ENCODE peak calls at places on chromosome 12, in nine cellular contexts. I is AG04450, H is cardiac fibroblast, R is adrenal gland, C is OCI-LY7, A is ovary, W is fibroblast of the aortic adventitia, P is HFF-Myc, D is upper lobe of right lung. U is an unnamed sample.

GRCh38 chr12:48110691-48111315 is 4.9 kb upstream of the SENP1 start:
- DNase-seq in I (no peak), H (no peak), R (no peak), C (no peak), A (no peak), W (no peak), P (no peak), D (no peak), U (no peak)

GRCh38 chr12:104462931-104463339 is 6.2 kb downstream of the CHST11 start:
- DNase-seq in I (no peak), H (peak), R (no peak), C (peak), A (no peak), W (peak), P (no peak), D (no peak), U (no peak)

GRCh38 chr12:51726931-51727330 is 121.6 kb downstream of the FIGNL2 start:
- DNase-seq in I (no peak), H (no peak), R (no peak), C (no peak), A (no peak), W (peak), P (no peak), D (no peak), U (no peak)

GRCh38 chr12:106724934-106725333 is 49.5 kb upstream of the RIC8B start:
- DNase-seq in I (no peak), H (no peak), R (no peak), C (no peak), A (no peak), W (no peak), P (no peak), D (no peak), U (no peak)

GRCh38 chr12:50174971-50175715 is 8.0 kb upstream of the CERS5 start:
- DNase-seq in I (peak), H (peak), R (peak), C (peak), A (no peak), W (peak), P (peak), D (no peak), U (peak)

GRCh38 chr12:89893972-89894706 is 185.5 kb upstream of the ATP2B1 start:
- DNase-seq in I (no peak), H (peak), R (no peak), C (no peak), A (no peak), W (peak), P (no peak), D (no peak), U (peak)

GRCh38 chr12:21545557-21545956 is 19.5 kb downstream of the SPX start:
- DNase-seq in I (no peak), H (no peak), R (no peak), C (no peak), A (no peak), W (no peak), P (no peak), D (no peak), U (no peak)

GRCh38 chr12:130137141-130138018 is 24.9 kb upstream of the FZD10 start:
- DNase-seq in I (no peak), H (no peak), R (no peak), C (no peak), A (no peak), W (no peak), P (no peak), D (no peak), U (no peak)

GRCh38 chr12:30617568-30617967 is 78.1 kb downstream of the IPO8 start:
- DNase-seq in I (no peak), H (no peak), R (no peak), C (no peak), A (no peak), W (no peak), P (no peak), D (no peak), U (no peak)

GRCh38 chr12:9363145-9363544 is 154.9 kb upstream of the PZP start:
- DNase-seq in I (no peak), H (no peak), R (no peak), C (no peak), A (no peak), W (no peak), P (no peak), D (no peak), U (no peak)

GRCh38 chr12:7144414-7145120 is 14.4 kb downstream of the CLSTN3 start:
- DNase-seq in I (no peak), H (peak), R (no peak), C (peak), A (no peak), W (peak), P (no peak), D (peak), U (no peak)

GRCh38 chr12:3123729-3124128 is 46.5 kb downstream of the TSPAN9 start:
- DNase-seq in I (no peak), H (peak), R (no peak), C (no peak), A (no peak), W (no peak), P (no peak), D (no peak), U (no peak)

GRCh38 chr12:9702239-9702638 is 30.7 kb downstream of the CLECL1 start:
- DNase-seq in I (no peak), H (no peak), R (no peak), C (no peak), A (no peak), W (no peak), P (no peak), D (no peak), U (no peak)

GRCh38 chr12:113418213-113418879 is 3.8 kb upstream of the SDSL start:
- DNase-seq in I (no peak), H (peak), R (peak), C (no peak), A (peak), W (peak), P (no peak), D (peak), U (no peak)

GRCh38 chr12:111766608-111767361 is at the start of gene ALDH2:
- DNase-seq in I (no peak), H (peak), R (peak), C (peak), A (peak), W (peak), P (no peak), D (peak), U (no peak)

GRCh38 chr12:46489951-46490388 is 117.4 kb upstream of the SLC38A2 start:
- DNase-seq in I (no peak), H (peak), R (no peak), C (no peak), A (no peak), W (peak), P (no peak), D (no peak), U (no peak)

GRCh38 chr12:113131556-113131955 is 4.0 kb downstream of the RASAL1 start:
- DNase-seq in I (no peak), H (no peak), R (no peak), C (peak), A (no peak), W (no peak), P (no peak), D (no peak), U (no peak)

GRCh38 chr12:12008232-12008850 is 62.4 kb upstream of the BCL2L14 start:
- DNase-seq in I (no peak), H (no peak), R (no peak), C (peak), A (no peak), W (no peak), P (no peak), D (no peak), U (no peak)

GRCh38 chr12:45439039-45439438 is 223.1 kb downstream of the ANO6 start:
- DNase-seq in I (no peak), H (no peak), R (no peak), C (no peak), A (no peak), W (no peak), P (no peak), D (no peak), U (no peak)

GRCh38 chr12:6828671-6829531 is 694 bp downstream of the P3H3 start:
- DNase-seq in I (no peak), H (peak), R (no peak), C (peak), A (peak), W (peak), P (no peak), D (no peak), U (no peak)

GRCh38 chr12:59179231-59179630 is 258.9 kb upstream of the LRIG3 start:
- DNase-seq in I (no peak), H (no peak), R (no peak), C (no peak), A (no peak), W (no peak), P (no peak), D (no peak), U (no peak)

GRCh38 chr12:128818065-128819022 is 5.4 kb downstream of the SLC15A4 start:
- DNase-seq in I (no peak), H (peak), R (no peak), C (peak), A (no peak), W (peak), P (no peak), D (no peak), U (peak)

GRCh38 chr12:122852336-122853275 is 17.3 kb downstream of the HIP1R start:
- DNase-seq in I (no peak), H (peak), R (no peak), C (no peak), A (no peak), W (peak), P (no peak), D (no peak), U (no peak)

GRCh38 chr12:58420496-58420895 is 479.1 kb downstream of the ATP23 start:
- DNase-seq in I (no peak), H (peak), R (no peak), C (no peak), A (no peak), W (peak), P (peak), D (no peak), U (peak)

DNA sequence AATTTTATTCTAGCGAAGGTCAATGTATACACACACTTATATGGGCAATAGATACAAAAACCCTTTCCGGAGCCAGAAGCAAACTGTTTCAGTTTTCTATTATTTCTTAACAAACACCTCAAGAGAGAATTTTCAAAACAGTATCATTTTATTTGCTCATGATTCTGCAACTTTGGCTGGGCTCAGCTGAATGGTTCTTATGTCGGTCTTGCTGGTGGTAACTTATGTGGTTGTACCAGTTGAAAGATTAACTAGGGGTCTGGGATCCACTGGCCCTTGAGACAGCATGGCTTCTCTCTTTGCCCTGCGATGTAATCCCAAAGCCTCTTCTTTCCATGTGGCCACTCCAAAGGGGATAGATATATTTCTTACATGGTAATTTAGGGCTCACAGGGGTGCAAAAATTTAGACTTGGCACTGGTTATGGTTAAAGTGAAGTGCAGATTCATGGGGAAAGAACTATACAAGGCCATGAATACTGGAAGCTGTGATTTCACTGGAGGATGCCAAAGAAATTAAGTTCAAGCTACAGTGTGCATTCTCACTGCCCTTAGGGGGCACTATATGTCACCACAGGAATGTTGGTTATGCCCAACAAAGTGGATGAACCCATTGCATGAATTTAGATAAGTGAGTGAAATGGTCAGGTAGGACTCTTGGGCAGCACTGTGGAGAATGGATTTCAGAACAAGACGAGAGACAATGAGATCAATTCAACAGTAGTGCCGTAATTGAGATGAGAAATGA is 94.3 kb upstream of the NAV3 start:
- DNase-seq in I (no peak), H (no peak), R (no peak), C (no peak), A (no peak), W (no peak), P (no peak), D (no peak), U (no peak)
- TF ChIP-seq CTCF in I (no peak), H (no peak), R (no peak), C (peak), A (no peak), W (no peak), P (no peak), D (no peak), U (no peak)

GRCh38 chr12:946656-947055 is 2.8 kb downstream of the RAD52 start:
- DNase-seq in I (no peak), H (peak), R (no peak), C (no peak), A (no peak), W (peak), P (no peak), D (no peak), U (no peak)
- H3K4me3 ChIP-seq in I (no peak), H (no peak), R (no peak), C (peak), A (no peak), W (no peak), P (no peak), D (no peak), U (no peak)

GRCh38 chr12:53218551-53219114 is 11.6 kb upstream of the ITGB7 start:
- DNase-seq in I (no peak), H (peak), R (no peak), C (no peak), A (peak), W (peak), P (no peak), D (no peak), U (no peak)

GRCh38 chr12:53217930-53218307 is 10.9 kb upstream of the ITGB7 start:
- DNase-seq in I (no peak), H (no peak), R (no peak), C (no peak), A (no peak), W (peak), P (no peak), D (no peak), U (no peak)

GRCh38 chr12:53220857-53221202 is 11.2 kb downstream of the RARG start:
- DNase-seq in I (peak), H (peak), R (peak), C (peak), A (peak), W (peak), P (peak), D (peak), U (no peak)

GRCh38 chr12:53219956-53220856 is 11.8 kb downstream of the RARG start:
- DNase-seq in I (no peak), H (peak), R (no peak), C (peak), A (peak), W (peak), P (no peak), D (peak), U (no peak)

DNA sequence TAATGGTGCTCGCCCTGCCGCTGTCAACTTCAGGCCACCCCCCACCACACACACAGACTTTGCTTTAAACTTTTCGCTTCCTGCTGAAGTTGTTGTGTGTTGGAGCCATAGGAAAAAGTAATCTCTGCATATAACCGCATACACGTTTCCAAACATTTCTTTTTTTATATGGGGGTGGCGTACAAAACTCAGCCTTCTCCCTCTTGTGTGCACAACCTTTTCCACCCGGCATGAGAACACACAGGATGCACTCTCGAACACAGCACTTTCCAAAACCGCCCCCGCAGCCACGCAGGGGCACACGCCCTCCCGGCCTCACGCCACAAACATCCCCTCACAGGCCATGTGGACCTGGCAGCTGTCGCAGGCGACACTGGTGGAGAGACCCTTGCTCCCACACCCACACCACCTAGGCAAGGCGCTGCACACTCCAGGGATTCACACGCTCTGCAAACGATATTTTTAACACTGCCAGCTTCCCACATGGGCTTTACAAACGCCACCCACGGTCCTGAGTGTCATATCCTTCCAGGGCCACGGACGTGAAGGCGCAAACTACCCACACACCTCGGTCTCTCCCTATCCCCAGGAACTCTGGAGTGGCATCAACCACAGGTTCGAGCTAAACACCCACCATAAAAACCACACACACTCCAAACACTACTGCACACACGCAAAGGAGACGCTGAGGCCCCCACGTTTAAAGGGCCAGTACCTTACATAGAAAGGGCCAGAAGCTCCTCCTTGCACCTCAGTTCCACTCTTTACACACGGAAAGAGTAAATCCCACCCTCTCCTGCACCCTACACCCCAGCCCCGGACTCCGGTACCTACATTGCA is 12.3 kb upstream of the ITGB7 start:
- DNase-seq in I (no peak), H (peak), R (no peak), C (no peak), A (no peak), W (peak), P (no peak), D (peak), U (no peak)
- TF ChIP-seq CTCF in I (no peak), H (no peak), R (no peak), C (no peak), A (no peak), W (no peak), P (no peak), D (no peak), U (no peak)

GRCh38 chr12:120247621-120248030 is 17.9 kb downstream of the PXN start:
- DNase-seq in I (no peak), H (no peak), R (no peak), C (no peak), A (no peak), W (peak), P (peak), D (no peak), U (no peak)

GRCh38 chr12:120254809-120255208 is 10.7 kb downstream of the PXN start:
- DNase-seq in I (no peak), H (no peak), R (no peak), C (no peak), A (no peak), W (no peak), P (no peak), D (no peak), U (no peak)

GRCh38 chr12:120249875-120250795 is 15.4 kb downstream of the PXN start:
- DNase-seq in I (no peak), H (peak), R (no peak), C (no peak), A (no peak), W (peak), P (no peak), D (no peak), U (no peak)

GRCh38 chr12:120249266-120249874 is 16.2 kb downstream of the PXN start:
- DNase-seq in I (no peak), H (no peak), R (no peak), C (no peak), A (no peak), W (peak), P (no peak), D (no peak), U (no peak)

GRCh38 chr12:120252071-120252906 is 13.2 kb downstream of the PXN start:
- DNase-seq in I (no peak), H (no peak), R (no peak), C (no peak), A (no peak), W (no peak), P (no peak), D (no peak), U (no peak)
- H3K4me3 ChIP-seq in I (no peak), H (no peak), R (no peak), C (no peak), A (no peak), W (no peak), P (no peak), D (no peak), U (no peak)

GRCh38 chr12:131827961-131828534 is at the start of gene MMP17:
- DNase-seq in I (no peak), H (peak), R (no peak), C (no peak), A (peak), W (peak), P (no peak), D (peak), U (no peak)
- TF ChIP-seq CTCF in I (no peak), H (no peak), R (no peak), C (peak), A (peak), W (peak), P (no peak), D (no peak), U (peak)

GRCh38 chr12:124548854-124549378 is 18.5 kb downstream of the NCOR2 start:
- DNase-seq in I (peak), H (peak), R (peak), C (no peak), A (peak), W (peak), P (no peak), D (peak), U (peak)
- H3K4me3 ChIP-seq in I (no peak), H (no peak), R (no peak), C (no peak), A (no peak), W (no peak), P (no peak), D (no peak), U (no peak)

U was measured in AG09309.